ENCODE peak calls at places on chromosomes 1 and 21, in six cellular contexts. K, X, W, S, G and A are unnamed samples.

GRCh38 chr1:205812271-205812877 is 624 bp downstream of the SLC41A1 start:
- DNase-seq in K (no peak), X (no peak), W (no peak), S (no peak), G (peak; percentile 61), A (peak; percentile 35)

GRCh38 chr1:48619529-48619928 is 147.5 kb upstream of the SPATA6 start:
- DNase-seq in K (peak; percentile 84), X (no peak), W (peak; percentile 23), S (no peak), G (peak; percentile 82), A (peak; percentile 45)

GRCh38 chr1:3440711-3441389 is 13.6 kb upstream of the ARHGEF16 start:
- DNase-seq in K (no peak), X (no peak), W (peak; percentile 3), S (no peak), G (no peak), A (peak; percentile 16)

GRCh38 chr1:89051300-89051943 is 13.6 kb downstream of the GBP1 start:
- DNase-seq in K (no peak), X (no peak), W (no peak), S (no peak), G (no peak), A (no peak)

GRCh38 chr21:41216486-41216885 is 48.5 kb downstream of the BACE2 start:
- DNase-seq in K (no peak), X (no peak), W (no peak), S (no peak), G (no peak), A (peak; percentile 60)

GRCh38 chr21:41360072-41360821 is 1.6 kb upstream of the MX2 start:
- DNase-seq in K (no peak), X (peak; percentile 68), W (peak; percentile 65), S (no peak), G (peak; percentile 24), A (no peak)

GRCh38 chr1:7885513-7886298 is 32.8 kb upstream of the UTS2 start:
- DNase-seq in K (no peak), X (peak; percentile 95), W (no peak), S (no peak), G (peak; percentile 93), A (no peak)

GRCh38 chr1:63984257-63984626 is 210.4 kb downstream of the ROR1 start:
- DNase-seq in K (no peak), X (no peak), W (no peak), S (no peak), G (no peak), A (no peak)

GRCh38 chr1:209246660-209247059 is 336.9 kb upstream of the CAMK1G start:
- DNase-seq in K (no peak), X (no peak), W (no peak), S (no peak), G (no peak), A (no peak)

GRCh38 chr1:160403244-160403643 is 2.9 kb downstream of the VANGL2 start:
- DNase-seq in K (no peak), X (no peak), W (no peak), S (no peak), G (peak; percentile 61), A (no peak)

GRCh38 chr1:204507317-204508105 is 8.7 kb upstream of the MDM4 start:
- DNase-seq in K (no peak), X (no peak), W (no peak), S (no peak), G (peak; percentile 94), A (no peak)

GRCh38 chr1:112954945-112955677 is 885 bp downstream of the SLC16A1 start:
- DNase-seq in K (peak; percentile 52), X (peak; percentile 64), W (peak; percentile 63), S (peak; percentile 1), G (peak; percentile 92), A (peak; percentile 73)

GRCh38 chr21:45695086-45695485 is 51.6 kb downstream of the PCBP3 start:
- DNase-seq in K (no peak), X (no peak), W (no peak), S (no peak), G (peak; percentile 44), A (no peak)

GRCh38 chr21:37266515-37267221 is 466 bp downstream of the VPS26C start:
- DNase-seq in K (peak; percentile 54), X (peak; percentile 87), W (peak; percentile 44), S (no peak), G (peak; percentile 73), A (no peak)

GRCh38 chr21:15515908-15516307 is 213.9 kb upstream of the USP25 start:
- DNase-seq in K (no peak), X (no peak), W (no peak), S (no peak), G (no peak), A (no peak)

GRCh38 chr21:16424331-16424749 is 694.6 kb downstream of the USP25 start:
- DNase-seq in K (no peak), X (no peak), W (no peak), S (no peak), G (no peak), A (no peak)

GRCh38 chr1:211260161-211261107 is 1.3 kb downstream of the RCOR3 start:
- DNase-seq in K (peak; percentile 89), X (peak; percentile 88), W (peak; percentile 84), S (peak; percentile 19), G (peak; percentile 86), A (peak; percentile 83)

GRCh38 chr1:223860051-223860559 is 14.4 kb upstream of the TP53BP2 start:
- DNase-seq in K (no peak), X (no peak), W (no peak), S (no peak), G (peak; percentile 82), A (no peak)

GRCh38 chr1:206449566-206449965 is 20.7 kb upstream of the IKBKE start:
- DNase-seq in K (no peak), X (no peak), W (no peak), S (no peak), G (peak; percentile 21), A (no peak)

GRCh38 chr1:111690306-111690617 is 48.9 kb downstream of the INKA2 start:
- DNase-seq in K (peak; percentile 85), X (no peak), W (no peak), S (no peak), G (no peak), A (peak; percentile 62)

GRCh38 chr1:183093821-183094287 is 70.6 kb downstream of the LAMC1 start:
- DNase-seq in K (no peak), X (no peak), W (no peak), S (no peak), G (peak; percentile 96), A (no peak)

GRCh38 chr1:29970747-29971325 is 734.5 kb downstream of the PTPRU start:
- DNase-seq in K (peak; percentile 6), X (no peak), W (no peak), S (no peak), G (no peak), A (no peak)

DNA sequence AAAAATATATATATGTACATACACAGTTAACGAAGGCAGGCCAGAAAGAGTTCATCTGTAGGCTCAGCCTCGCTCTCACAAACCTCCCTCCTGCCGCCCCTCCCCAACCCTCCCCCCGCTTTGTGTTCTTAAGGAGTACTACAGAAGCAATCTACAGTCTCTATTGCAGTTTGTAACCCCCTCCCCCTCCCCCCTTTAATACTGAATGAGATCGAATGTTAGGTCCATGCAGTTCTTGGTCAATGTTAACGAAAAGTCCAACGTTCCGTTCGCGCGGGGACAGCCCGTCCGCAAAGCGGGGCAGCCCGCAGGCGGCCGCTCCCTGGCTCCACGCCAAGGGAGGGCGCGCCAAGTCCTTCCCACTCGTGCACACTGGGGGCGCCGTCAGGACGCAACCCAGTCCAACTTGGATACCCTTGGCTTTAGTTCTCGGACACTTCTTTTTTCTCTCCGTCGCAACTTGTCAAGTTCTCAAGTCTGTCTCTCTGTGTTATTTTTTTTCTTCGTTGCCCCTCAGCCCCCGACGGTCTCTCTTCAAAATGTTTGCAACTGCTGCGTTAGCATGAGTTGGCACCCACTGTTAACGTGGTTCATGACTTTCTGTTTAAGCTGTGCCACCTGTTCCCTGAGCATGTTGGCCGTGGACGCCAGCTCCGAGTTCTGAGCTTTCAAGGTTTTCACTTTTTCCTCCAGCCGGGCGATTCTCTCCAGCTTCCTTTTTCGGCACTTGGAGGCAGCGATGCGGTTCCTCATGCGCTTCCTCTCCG is 2.1 kb downstream of the JUN start:
- DNase-seq in K (peak; percentile 75), X (peak; percentile 84), W (peak; percentile 83), S (peak; percentile 56), G (peak; percentile 77), A (peak; percentile 92)
- H3K27ac ChIP-seq in K (no peak overlapping the region), X (peak overlapping the region; percentile 99), W (peak overlapping the region; percentile 100), S (peak overlapping the region; percentile 100), G (no peak overlapping the region), A (peak overlapping the region; percentile 99)

GRCh38 chr1:163701783-163702182 is 380.0 kb downstream of the NUF2 start:
- DNase-seq in K (no peak), X (no peak), W (no peak), S (no peak), G (no peak), A (no peak)

GRCh38 chr1:163709636-163710035 is 387.9 kb downstream of the NUF2 start:
- DNase-seq in K (no peak), X (no peak), W (no peak), S (no peak), G (no peak), A (no peak)

GRCh38 chr1:163706915-163707314 is 385.2 kb downstream of the NUF2 start:
- DNase-seq in K (no peak), X (no peak), W (no peak), S (no peak), G (no peak), A (no peak)

DNA sequence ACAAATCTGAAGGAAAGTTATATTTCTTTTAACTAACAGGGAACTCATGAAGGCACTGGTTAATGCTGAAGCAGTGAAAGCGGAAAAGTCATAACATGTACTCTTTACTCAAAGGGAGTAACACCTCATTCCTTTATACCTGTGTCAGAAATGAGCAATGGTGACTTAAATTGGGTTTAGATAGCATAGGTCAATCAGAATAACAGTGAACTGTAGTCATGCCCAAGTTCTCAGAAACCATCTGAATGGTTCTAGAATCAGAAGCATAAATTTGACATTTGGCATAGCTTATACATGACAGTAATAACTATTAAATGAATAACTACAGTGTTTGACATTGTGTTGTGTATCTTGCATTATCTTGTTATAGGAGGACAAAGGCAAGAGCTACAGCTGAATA is 382.0 kb downstream of the NUF2 start:
- DNase-seq in K (no peak), X (no peak), W (no peak), S (no peak), G (no peak), A (no peak)
- H3K27ac ChIP-seq in K (no peak overlapping the region), X (no peak overlapping the region), W (no peak overlapping the region), S (no peak overlapping the region), G (no peak overlapping the region), A (no peak overlapping the region)

GRCh38 chr1:235156265-235156664 is 4.8 kb downstream of the RBM34 start:
- DNase-seq in K (no peak), X (no peak), W (no peak), S (no peak), G (no peak), A (no peak)

GRCh38 chr1:235157150-235157549 is 3.9 kb downstream of the RBM34 start:
- DNase-seq in K (no peak), X (no peak), W (no peak), S (no peak), G (no peak), A (no peak)

GRCh38 chr1:235160395-235160964 is 570 bp downstream of the RBM34 start:
- DNase-seq in K (no peak), X (no peak), W (no peak), S (no peak), G (peak; percentile 80), A (no peak)

GRCh38 chr1:235158680-235159079 is 2.4 kb downstream of the RBM34 start:
- DNase-seq in K (no peak), X (no peak), W (no peak), S (no peak), G (no peak), A (no peak)

GRCh38 chr1:235156745-235157144 is 4.3 kb downstream of the RBM34 start:
- DNase-seq in K (no peak), X (no peak), W (no peak), S (no peak), G (no peak), A (no peak)
- H3K27ac ChIP-seq in K (no peak overlapping the region), X (no peak overlapping the region), W (no peak overlapping the region), S (no peak overlapping the region), G (no peak overlapping the region), A (no peak overlapping the region)

GRCh38 chr1:94537254-94537653 is 4.3 kb downstream of the F3 start:
- DNase-seq in K (no peak), X (no peak), W (no peak), S (no peak), G (no peak), A (no peak)
- H3K27ac ChIP-seq in K (no peak overlapping the region), X (no peak overlapping the region), W (no peak overlapping the region), S (no peak overlapping the region), G (no peak overlapping the region), A (no peak overlapping the region)